ENCODE peak calls at places on chromosomes 4 and X, in five cellular contexts. One of them, this sample, is unnamed.

GRCh38 chr4:155392486-155393184 is 15.9 kb upstream of the MAP9 start:
- DNase-seq in EH: peak
- DNase-seq in NT2/D1: no peak
- DNase-seq in Peyer's patch: no peak
- DNase-seq in stimulated activated CD8-positive, alpha-beta memory T cell treated with anti-CD3 and anti-CD28 coated beads, Interleukin-7, amount 100 ng/mL, for 48 hours: no peak
- DNase-seq in this sample: peak

GRCh38 chr4:6885953-6886557 is 23.6 kb upstream of the TBC1D14 start:
- DNase-seq in EH: peak
- DNase-seq in NT2/D1: no peak
- DNase-seq in Peyer's patch: no peak
- DNase-seq in stimulated activated CD8-positive, alpha-beta memory T cell treated with anti-CD3 and anti-CD28 coated beads, Interleukin-7, amount 100 ng/mL, for 48 hours: no peak
- DNase-seq in this sample: peak

GRCh38 chr4:3320361-3321023 is 27.7 kb downstream of the RGS12 start:
- DNase-seq in EH: no peak
- DNase-seq in NT2/D1: no peak
- DNase-seq in Peyer's patch: no peak
- DNase-seq in stimulated activated CD8-positive, alpha-beta memory T cell treated with anti-CD3 and anti-CD28 coated beads, Interleukin-7, amount 100 ng/mL, for 48 hours: no peak
- DNase-seq in this sample: no peak

GRCh38 chrX:40573763-40574162 is 7.0 kb upstream of the ATP6AP2 start:
- DNase-seq in EH: peak
- DNase-seq in NT2/D1: no peak
- DNase-seq in Peyer's patch: no peak
- DNase-seq in stimulated activated CD8-positive, alpha-beta memory T cell treated with anti-CD3 and anti-CD28 coated beads, Interleukin-7, amount 100 ng/mL, for 48 hours: no peak
- DNase-seq in this sample: peak

GRCh38 chr4:82739292-82740190 is 59.1 kb downstream of the SCD5 start:
- DNase-seq in EH: peak
- DNase-seq in NT2/D1: peak
- DNase-seq in Peyer's patch: peak
- DNase-seq in stimulated activated CD8-positive, alpha-beta memory T cell treated with anti-CD3 and anti-CD28 coated beads, Interleukin-7, amount 100 ng/mL, for 48 hours: peak
- DNase-seq in this sample: peak

GRCh38 chr4:7430368-7430964 is 4.3 kb downstream of the PSAPL1 start:
- DNase-seq in EH: no peak
- DNase-seq in NT2/D1: no peak
- DNase-seq in Peyer's patch: peak
- DNase-seq in stimulated activated CD8-positive, alpha-beta memory T cell treated with anti-CD3 and anti-CD28 coated beads, Interleukin-7, amount 100 ng/mL, for 48 hours: no peak
- DNase-seq in this sample: no peak

GRCh38 chr4:98573791-98574190 is 84.6 kb downstream of the TSPAN5 start:
- DNase-seq in EH: peak
- DNase-seq in NT2/D1: no peak
- DNase-seq in Peyer's patch: no peak
- DNase-seq in stimulated activated CD8-positive, alpha-beta memory T cell treated with anti-CD3 and anti-CD28 coated beads, Interleukin-7, amount 100 ng/mL, for 48 hours: no peak
- DNase-seq in this sample: peak

GRCh38 chrX:148811236-148811635 is 310.8 kb downstream of the AFF2 start:
- DNase-seq in EH: no peak
- DNase-seq in NT2/D1: no peak
- DNase-seq in Peyer's patch: no peak
- DNase-seq in stimulated activated CD8-positive, alpha-beta memory T cell treated with anti-CD3 and anti-CD28 coated beads, Interleukin-7, amount 100 ng/mL, for 48 hours: no peak
- DNase-seq in this sample: no peak

GRCh38 chr4:159071178-159071968 is 31.5 kb upstream of the RAPGEF2 start:
- DNase-seq in EH: peak
- DNase-seq in NT2/D1: peak
- DNase-seq in Peyer's patch: no peak
- DNase-seq in stimulated activated CD8-positive, alpha-beta memory T cell treated with anti-CD3 and anti-CD28 coated beads, Interleukin-7, amount 100 ng/mL, for 48 hours: no peak
- DNase-seq in this sample: peak

GRCh38 chr4:7763788-7764187 is 175.9 kb downstream of the AFAP1 start:
- DNase-seq in EH: peak
- DNase-seq in NT2/D1: no peak
- DNase-seq in Peyer's patch: no peak
- DNase-seq in stimulated activated CD8-positive, alpha-beta memory T cell treated with anti-CD3 and anti-CD28 coated beads, Interleukin-7, amount 100 ng/mL, for 48 hours: no peak
- DNase-seq in this sample: no peak

GRCh38 chr4:102569200-102569599 is 68.0 kb downstream of the NFKB1 start:
- DNase-seq in EH: peak
- DNase-seq in NT2/D1: no peak
- DNase-seq in Peyer's patch: no peak
- DNase-seq in stimulated activated CD8-positive, alpha-beta memory T cell treated with anti-CD3 and anti-CD28 coated beads, Interleukin-7, amount 100 ng/mL, for 48 hours: no peak
- DNase-seq in this sample: peak

GRCh38 chr4:82421796-82422560 is 8.3 kb downstream of the HNRNPDL start:
- DNase-seq in EH: no peak
- DNase-seq in NT2/D1: no peak
- DNase-seq in Peyer's patch: no peak
- DNase-seq in stimulated activated CD8-positive, alpha-beta memory T cell treated with anti-CD3 and anti-CD28 coated beads, Interleukin-7, amount 100 ng/mL, for 48 hours: no peak
- DNase-seq in this sample: no peak

GRCh38 chrX:24117288-24117687 is 32.2 kb upstream of the ZFX start:
- DNase-seq in EH: peak
- DNase-seq in NT2/D1: no peak
- DNase-seq in Peyer's patch: no peak
- DNase-seq in stimulated activated CD8-positive, alpha-beta memory T cell treated with anti-CD3 and anti-CD28 coated beads, Interleukin-7, amount 100 ng/mL, for 48 hours: no peak
- DNase-seq in this sample: peak

GRCh38 chr4:177455591-177455990 is 13.4 kb upstream of the AGA start:
- DNase-seq in EH: peak
- DNase-seq in NT2/D1: no peak
- DNase-seq in Peyer's patch: no peak
- DNase-seq in stimulated activated CD8-positive, alpha-beta memory T cell treated with anti-CD3 and anti-CD28 coated beads, Interleukin-7, amount 100 ng/mL, for 48 hours: no peak
- DNase-seq in this sample: no peak

GRCh38 chrX:71367396-71367795 is 1.2 kb downstream of the TAF1 start:
- DNase-seq in EH: peak
- DNase-seq in NT2/D1: no peak
- DNase-seq in Peyer's patch: no peak
- DNase-seq in stimulated activated CD8-positive, alpha-beta memory T cell treated with anti-CD3 and anti-CD28 coated beads, Interleukin-7, amount 100 ng/mL, for 48 hours: no peak
- DNase-seq in this sample: no peak

This sample was measured in fibroblast of gingiva.